ENCODE peak calls at places on chromosomes 3 and 15, in nine cellular contexts. X is ELR; K is NCI-H1105; R is stimulated activated CD4-positive, alpha-beta T cell treated with anti-CD3 and anti-CD28 coated beads, Interleukin-15, amount 100 ng/mL, for 48 hours; E is upper lobe of right lung; P is naive thymus-derived CD8-positive, alpha-beta T cell; T is EL; Y is COR-L47; F is MM.1S. Z is an unnamed sample.

GRCh38 chr3:89155811-89156210 is 48.4 kb downstream of the EPHA3 start:
- DNase-seq in T (no peak), Y (no peak), K (no peak), R (no peak), E (no peak), P (no peak), X (no peak), F (no peak), Z (no peak)

GRCh38 chr3:107345968-107346367 is 31.3 kb upstream of the CCDC54 start:
- DNase-seq in T (no peak), P (no peak), R (no peak), F (no peak), K (no peak), Y (no peak), X (no peak), E (no peak), Z (no peak)

GRCh38 chr3:27357665-27358258 is 11.4 kb downstream of the NEK10 start:
- DNase-seq in F (peak), T (peak), P (peak), K (peak), E (no peak), R (peak), Y (no peak), X (peak), Z (no peak)

GRCh38 chr3:143771258-143771657 is 77.0 kb downstream of the SLC9A9 start:
- DNase-seq in E (no peak), P (no peak), Y (no peak), K (no peak), X (no peak), F (no peak), R (no peak), T (no peak), Z (no peak)

GRCh38 chr3:156611870-156612494 is 57.1 kb upstream of the SSR3 start:
- DNase-seq in R (no peak), Y (no peak), T (no peak), E (no peak), F (no peak), X (no peak), P (no peak), K (no peak), Z (no peak)

GRCh38 chr15:31457631-31458526 is 131.2 kb downstream of the KLF13 start:
- DNase-seq in Y (no peak), T (peak), F (no peak), R (no peak), X (no peak), K (no peak), E (peak), P (no peak), Z (peak)

GRCh38 chr15:79887517-79887916 is 9.3 kb downstream of the MTHFS start:
- DNase-seq in E (no peak), T (no peak), Y (no peak), P (no peak), R (no peak), F (no peak), K (no peak), X (no peak), Z (no peak)

GRCh38 chr3:150239764-150240163 is 168.3 kb upstream of the TSC22D2 start:
- DNase-seq in R (no peak), F (no peak), P (no peak), X (no peak), E (no peak), Y (no peak), K (no peak), T (no peak), Z (no peak)

GRCh38 chr3:32502944-32503286 is 263 bp upstream of the CMTM6 start:
- DNase-seq in F (peak), T (no peak), P (no peak), R (no peak), Y (no peak), E (no peak), K (no peak), X (no peak), Z (no peak)

GRCh38 chr3:180229113-180229512 is 192.4 kb upstream of the PEX5L start:
- DNase-seq in P (no peak), X (no peak), K (no peak), Y (no peak), F (no peak), T (no peak), E (no peak), R (no peak), Z (no peak)

GRCh38 chr3:192372001-192372400 is 355.3 kb downstream of the FGF12 start:
- DNase-seq in X (no peak), P (no peak), E (no peak), R (no peak), K (peak), Y (no peak), T (no peak), F (no peak), Z (no peak)

GRCh38 chr15:50260969-50261496 is 4.5 kb downstream of the HDC start:
- DNase-seq in Y (no peak), K (no peak), R (no peak), P (no peak), E (no peak), T (no peak), X (no peak), F (no peak), Z (no peak)

GRCh38 chr3:15476378-15476777 is 45.1 kb downstream of the COLQ start:
- DNase-seq in Y (no peak), F (no peak), P (no peak), R (no peak), T (no peak), E (no peak), X (peak), K (no peak), Z (no peak)

GRCh38 chr15:39776068-39776467 is 6.6 kb downstream of the FSIP1 start:
- DNase-seq in P (no peak), F (no peak), R (no peak), Y (no peak), X (no peak), T (no peak), E (no peak), K (no peak), Z (no peak)

GRCh38 chr3:50345008-50345407 is 524 bp downstream of the ZMYND10 start:
- DNase-seq in X (no peak), Y (no peak), R (no peak), K (no peak), F (no peak), T (no peak), E (no peak), P (no peak), Z (no peak)

GRCh38 chr15:73139416-73140082 is 87.3 kb downstream of the NEO1 start:
- DNase-seq in X (no peak), P (no peak), K (no peak), R (no peak), Y (no peak), E (no peak), F (no peak), T (no peak), Z (no peak)

GRCh38 chr3:79361748-79362378 is 405.9 kb downstream of the ROBO1 start:
- DNase-seq in P (no peak), F (peak), T (peak), E (no peak), X (peak), R (no peak), Y (peak), K (no peak), Z (no peak)

GRCh38 chr15:64686130-64686735 is 89.2 kb downstream of the RBPMS2 start:
- DNase-seq in K (peak), T (peak), E (no peak), X (peak), F (peak), Y (peak), R (no peak), P (no peak), Z (no peak)

GRCh38 chr3:126102530-126102951 is 18.6 kb upstream of the SLC41A3 start:
- DNase-seq in P (no peak), X (no peak), T (no peak), Y (no peak), E (no peak), R (no peak), F (no peak), K (no peak), Z (no peak)

GRCh38 chr3:14925729-14926591 is 21.4 kb upstream of the NR2C2 start:
- DNase-seq in K (peak), R (no peak), X (peak), F (peak), P (no peak), T (peak), E (peak), Y (peak), Z (no peak)

GRCh38 chr15:37245358-37245757 is 145.0 kb upstream of the MEIS2 start:
- DNase-seq in K (no peak), P (no peak), X (no peak), F (no peak), E (no peak), R (no peak), T (no peak), Y (no peak), Z (no peak)

GRCh38 chr15:71634820-71635219 is 175.5 kb upstream of the NR2E3 start:
- DNase-seq in K (peak), E (no peak), Y (peak), T (no peak), R (no peak), F (peak), X (no peak), P (no peak), Z (no peak)

GRCh38 chr3:119716998-119717397 is 14.2 kb downstream of the CFAP91 start:
- DNase-seq in P (no peak), F (no peak), K (no peak), X (no peak), T (no peak), R (no peak), Y (no peak), E (no peak), Z (no peak)

GRCh38 chr3:171770689-171771620 is 39.3 kb downstream of the PLD1 start:
- DNase-seq in K (no peak), F (peak), T (peak), P (no peak), E (no peak), R (no peak), Y (no peak), X (peak), Z (no peak)

GRCh38 chr3:377158-377561 is 180.6 kb downstream of the CHL1 start:
- DNase-seq in Y (no peak), R (no peak), P (no peak), T (no peak), F (peak), K (peak), E (no peak), X (peak), Z (no peak)

Z was measured in kidney.